ENCODE peak calls at places on chromosomes 6 and 20, in eight cellular contexts. C is CD8-positive, alpha-beta T cell; S is ovary; R is mammary epithelial cell; M is hepatocyte; J is IMR-90; Y is tibial nerve; K is GM12878. Z is an unnamed sample.

GRCh38 chr6:3796396-3796795 is 44.9 kb upstream of the PXDC1 start:
- DNase-seq in M (no peak), R (peak; percentile 67), J (no peak), C (no peak), Y (no peak), K (no peak), S (no peak), Z (peak; percentile 92)

GRCh38 chr6:123655520-123656306 is 19.0 kb upstream of the TRDN start:
- DNase-seq in K (no peak), M (no peak), R (peak; percentile 11), J (no peak), C (no peak), S (no peak), Y (no peak), Z (no peak)

GRCh38 chr6:123962508-123962907 is 158.8 kb downstream of the NKAIN2 start:
- DNase-seq in M (peak; percentile 69), J (no peak), S (no peak), R (peak; percentile 18), Y (no peak), K (no peak), C (no peak), Z (peak; percentile 56)

GRCh38 chr20:15882553-15882952 is 690.7 kb downstream of the KIF16B start:
- DNase-seq in M (no peak), K (no peak), C (no peak), J (no peak), R (peak; percentile 33), S (no peak), Y (no peak), Z (no peak)

GRCh38 chr20:3797592-3798404 is 1.7 kb downstream of the CDC25B start:
- DNase-seq in S (no peak), M (no peak), K (no peak), Y (no peak), R (peak; percentile 56), J (peak; percentile 67), C (peak; percentile 81), Z (no peak)

GRCh38 chr20:45963059-45964011 is 8.7 kb downstream of the ZNF335 start:
- DNase-seq in J (peak; percentile 33), Y (no peak), M (peak; percentile 71), R (no peak), C (no peak), S (peak; percentile 30), K (no peak), Z (no peak)

GRCh38 chr6:110878751-110879539 is 4.4 kb downstream of the AMD1 start:
- DNase-seq in R (no peak), M (peak; percentile 56), K (no peak), S (no peak), Y (no peak), C (no peak), J (peak; percentile 59), Z (no peak)

GRCh38 chr6:134920422-134920821 is 29.5 kb downstream of the ALDH8A1 start:
- DNase-seq in Y (no peak), J (no peak), K (no peak), S (no peak), C (no peak), M (no peak), R (peak; percentile 74), Z (peak; percentile 81)

GRCh38 chr6:79808846-79809245 is 138.5 kb downstream of the ELOVL4 start:
- DNase-seq in K (no peak), C (no peak), S (no peak), J (no peak), Y (no peak), R (no peak), M (no peak), Z (no peak)

GRCh38 chr6:13550656-13551055 is 23.7 kb upstream of the SIRT5 start:
- DNase-seq in C (no peak), R (no peak), Y (no peak), K (no peak), M (no peak), S (no peak), J (no peak), Z (no peak)

GRCh38 chr6:39468385-39468784 is 145.9 kb upstream of the KCNK16 start:
- DNase-seq in K (no peak), S (no peak), J (no peak), Y (no peak), R (no peak), C (no peak), M (no peak), Z (no peak)

GRCh38 chr6:162379762-162380409 is 347.7 kb downstream of the PRKN start:
- DNase-seq in C (no peak), J (no peak), K (no peak), M (no peak), Y (no peak), S (no peak), R (no peak), Z (no peak)

GRCh38 chr6:79946242-79946641 is 1.1 kb downstream of the ELOVL4 start:
- DNase-seq in M (peak; percentile 40), Y (no peak), S (no peak), R (peak; percentile 11), J (peak; percentile 35), C (no peak), K (no peak), Z (peak; percentile 33)

GRCh38 chr20:42082611-42083010 is 464.4 kb upstream of the CHD6 start:
- DNase-seq in R (no peak), K (no peak), M (peak; percentile 70), S (peak; percentile 26), Y (peak; percentile 53), C (no peak), J (peak; percentile 0), Z (peak; percentile 1)

GRCh38 chr6:16238658-16239089 is 287 bp downstream of the GMPR start:
- DNase-seq in C (peak; percentile 49), S (no peak), K (no peak), M (no peak), Y (no peak), J (no peak), R (no peak), Z (no peak)

GRCh38 chr6:4947716-4948115 is 56.1 kb downstream of the RPP40 start:
- DNase-seq in M (no peak), R (no peak), J (no peak), S (no peak), K (no peak), C (no peak), Y (no peak), Z (no peak)

GRCh38 chr20:38905375-38905774 is 20.8 kb upstream of the FAM83D start:
- DNase-seq in R (no peak), S (no peak), Y (no peak), C (no peak), K (no peak), M (no peak), J (no peak), Z (no peak)

DNA sequence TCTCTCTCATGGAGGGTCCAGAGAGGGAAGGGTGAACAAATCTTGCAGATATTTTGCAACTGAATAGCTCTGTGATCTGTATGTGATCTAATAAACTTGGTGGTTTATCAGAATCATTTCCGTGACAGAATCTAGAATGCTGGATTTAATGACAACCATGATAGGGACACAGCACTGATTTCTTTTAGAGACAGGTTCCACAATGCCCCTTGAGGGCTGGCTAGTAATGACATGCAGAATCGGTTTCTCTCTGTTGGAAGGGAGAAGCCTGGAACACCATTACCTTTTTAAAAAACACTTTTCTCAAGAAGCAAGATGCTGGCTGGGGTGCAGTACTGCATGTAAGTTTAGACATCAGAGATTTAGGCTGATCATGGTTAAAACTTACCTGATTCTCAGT is 313.4 kb downstream of the CDH26 start:
- DNase-seq in M (no peak), Y (no peak), R (no peak), J (peak; percentile 12), K (no peak), C (no peak), S (no peak), Z (no peak)
- TF ChIP-seq CTCF in M (peak; percentile 6), Y (no peak), R (peak; percentile 48), J (peak; percentile 29), K (no peak), C (peak; percentile 28), S (no peak), Z (peak; percentile 38)

GRCh38 chr6:168377481-168377850 is 57.9 kb upstream of the DACT2 start:
- DNase-seq in Y (no peak), M (no peak), K (no peak), S (peak; percentile 47), J (no peak), R (no peak), C (no peak), Z (no peak)
- H3K27ac ChIP-seq in Y (no peak overlapping the region), M (no peak overlapping the region), K (no peak overlapping the region), S (no peak overlapping the region), J (no peak overlapping the region), R (no peak overlapping the region), C (no peak overlapping the region), Z (no peak overlapping the region)

GRCh38 chr6:333379-334002 is 41.2 kb downstream of the DUSP22 start:
- DNase-seq in M (no peak), S (no peak), R (no peak), J (peak; percentile 18), K (no peak), C (no peak), Y (peak; percentile 5), Z (no peak)

GRCh38 chr6:334536-334935 is 42.2 kb downstream of the DUSP22 start:
- DNase-seq in K (no peak), R (no peak), C (no peak), Y (no peak), J (no peak), S (no peak), M (no peak), Z (no peak)

GRCh38 chr6:335146-335545 is 42.9 kb downstream of the DUSP22 start:
- DNase-seq in Y (no peak), S (no peak), C (no peak), M (no peak), J (no peak), R (no peak), K (no peak), Z (no peak)

GRCh38 chr6:336159-337114 is 44.1 kb downstream of the DUSP22 start:
- DNase-seq in C (no peak), K (peak; percentile 88), M (no peak), J (no peak), S (no peak), R (no peak), Y (no peak), Z (no peak)

DNA sequence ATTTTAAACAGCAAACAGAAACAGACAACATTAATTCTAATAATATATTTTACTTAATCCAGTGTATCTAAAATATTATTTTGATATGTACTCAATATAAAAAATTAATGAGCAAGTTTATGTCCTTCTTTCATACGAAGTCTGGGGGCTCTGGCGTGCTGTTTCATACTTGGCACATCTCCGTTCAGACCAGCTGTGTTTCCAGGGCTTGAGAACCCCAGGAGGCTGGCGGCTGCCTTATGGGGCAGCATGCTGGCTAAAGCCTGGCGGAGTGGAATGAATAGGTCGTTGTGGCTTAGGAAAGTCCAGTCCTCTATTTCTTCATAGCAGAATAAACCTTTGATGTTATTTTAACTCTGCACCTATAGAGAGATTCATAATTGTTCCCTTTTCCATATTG is 43.3 kb downstream of the DUSP22 start:
- DNase-seq in C (no peak), K (no peak), Y (no peak), R (no peak), S (no peak), J (no peak), M (no peak), Z (no peak)
- H3K4me1 ChIP-seq in C (peaks cover 45% of the 10 kb centered on the region), K (peaks cover 86% of the 10 kb centered on the region), Y (peaks cover 13% of the 10 kb centered on the region), R (no peaks in the 10 kb centered on the region), S (no peaks in the 10 kb centered on the region), J (no peaks in the 10 kb centered on the region), M (no peaks in the 10 kb centered on the region), Z (no peaks in the 10 kb centered on the region)

DNA sequence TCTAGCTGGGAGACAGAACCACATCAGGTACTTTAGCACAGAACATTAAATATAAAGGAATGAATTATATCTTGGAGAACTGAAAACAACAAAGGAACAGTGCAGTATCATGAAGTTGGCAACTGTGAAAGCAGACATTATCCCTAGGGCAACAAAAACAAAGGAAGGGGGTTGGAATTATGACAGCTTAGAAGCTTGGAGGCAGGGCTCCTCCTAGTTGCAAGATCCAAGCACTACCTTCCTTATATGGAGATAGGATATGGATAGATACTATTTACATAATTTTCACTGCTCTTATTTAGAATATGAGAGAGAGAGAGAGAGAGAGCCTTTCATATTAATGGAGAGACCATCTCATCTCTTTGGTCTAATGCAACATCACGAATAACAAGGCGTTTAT is 27.0 kb downstream of the TMEM14A start:
- DNase-seq in Y (no peak), J (no peak), S (no peak), C (no peak), K (no peak), R (peak; percentile 14), M (no peak), Z (peak; percentile 12)
- TF ChIP-seq CTCF in Y (no peak), J (no peak), S (no peak), C (no peak), K (no peak), R (peak; percentile 30), M (no peak), Z (peak; percentile 54)